ENCODE peak calls at places on chromosomes 12 and 14, in nine cellular contexts. Z is cardiac fibroblast, I is body of pancreas, N is epithelial cell of esophagus, X is uterus, U is transverse colon, H is A673, J is endothelial cell of umbilical vein, P is AG10803. W is an unnamed sample.

GRCh38 chr12:89389755-89390661 is 37.7 kb upstream of the DUSP6 start:
- DNase-seq in Z (peak; percentile 73), I (no peak), N (no peak), X (no peak), U (peak; percentile 29), H (peak; percentile 96), J (peak; percentile 89), P (no peak), W (no peak)

GRCh38 chr14:74907744-74908143 is 15.3 kb downstream of the RPS6KL1 start:
- DNase-seq in Z (peak; percentile 25), I (no peak), N (no peak), X (no peak), U (no peak), H (no peak), J (no peak), P (no peak), W (no peak)

GRCh38 chr12:116152268-116152667 is 125.2 kb downstream of the MED13L start:
- DNase-seq in Z (peak; percentile 85), I (no peak), N (peak; percentile 28), X (no peak), U (no peak), H (peak; percentile 43), J (no peak), P (peak; percentile 83), W (no peak)

GRCh38 chr14:61510736-61511557 is 184.4 kb upstream of the HIF1A start:
- DNase-seq in Z (no peak), I (peak; percentile 60), N (no peak), X (no peak), U (no peak), H (no peak), J (no peak), P (no peak), W (no peak)

GRCh38 chr14:33564774-33565630 is 385.9 kb downstream of the EGLN3 start:
- DNase-seq in Z (peak; percentile 81), I (no peak), N (peak; percentile 92), X (no peak), U (no peak), H (peak; percentile 89), J (peak; percentile 98), P (peak; percentile 30), W (no peak)

GRCh38 chr12:88814789-88815188 is 234.5 kb upstream of the KITLG start:
- DNase-seq in Z (no peak), I (no peak), N (peak; percentile 10), X (no peak), U (no peak), H (no peak), J (no peak), P (no peak), W (no peak)

GRCh38 chr12:88896958-88897357 is 316.7 kb upstream of the KITLG start:
- DNase-seq in Z (no peak), I (no peak), N (peak; percentile 5), X (no peak), U (no peak), H (no peak), J (peak; percentile 90), P (peak; percentile 25), W (no peak)

GRCh38 chr14:77026166-77026929 is 2.2 kb downstream of the IRF2BPL start:
- DNase-seq in Z (peak; percentile 62), I (peak; percentile 60), N (peak; percentile 48), X (peak; percentile 39), U (no peak), H (peak; percentile 69), J (peak; percentile 61), P (peak; percentile 50), W (no peak)

GRCh38 chr12:34214011-34214410 is 191.7 kb downstream of the ALG10 start:
- DNase-seq in Z (no peak), I (no peak), N (no peak), X (no peak), U (no peak), H (no peak), J (no peak), P (no peak), W (no peak)

GRCh38 chr14:76953196-76953945 is 75.1 kb downstream of the IRF2BPL start:
- DNase-seq in Z (peak; percentile 78), I (peak; percentile 73), N (peak; percentile 73), X (peak; percentile 73), U (peak; percentile 71), H (peak; percentile 59), J (peak; percentile 72), P (peak; percentile 75), W (no peak)

GRCh38 chr14:32618991-32619390 is 289.9 kb downstream of the AKAP6 start:
- DNase-seq in Z (no peak), I (no peak), N (no peak), X (no peak), U (no peak), H (no peak), J (no peak), P (no peak), W (no peak)

GRCh38 chr14:92880851-92881250 is 42.1 kb upstream of the CHGA start:
- DNase-seq in Z (peak; percentile 62), I (peak; percentile 62), N (peak; percentile 83), X (no peak), U (no peak), H (peak; percentile 62), J (peak; percentile 20), P (peak; percentile 23), W (peak; percentile 61)

GRCh38 chr12:102567031-102567985 is 86.9 kb upstream of the IGF1 start:
- DNase-seq in Z (peak; percentile 40), I (no peak), N (no peak), X (no peak), U (no peak), H (no peak), J (no peak), P (peak; percentile 92), W (peak; percentile 44)

GRCh38 chr12:93390565-93391297 is 13.0 kb downstream of the NUDT4 start:
- DNase-seq in Z (no peak), I (no peak), N (no peak), X (no peak), U (no peak), H (no peak), J (no peak), P (no peak), W (no peak)
- H3K4me3 ChIP-seq in Z (no peak overlapping the region), I (no peak overlapping the region), N (no peak overlapping the region), X (no peak overlapping the region), U (no peak overlapping the region), H (no peak overlapping the region), J (no peak overlapping the region), P (no peak overlapping the region), W (no peak overlapping the region)

GRCh38 chr14:39621223-39621622 is 189.0 kb upstream of the FBXO33 start:
- DNase-seq in Z (no peak), I (no peak), N (no peak), X (no peak), U (no peak), H (no peak), J (no peak), P (no peak), W (no peak)
- TF ChIP-seq CTCF in Z (no peak), I (no peak), N (no peak), X (no peak), U (no peak), H (no peak), J (no peak), P (no peak), W (no peak)

GRCh38 chr12:65653321-65653720 is 171.0 kb upstream of the HMGA2 start:
- DNase-seq in Z (no peak), I (no peak), N (no peak), X (no peak), U (no peak), H (no peak), J (no peak), P (no peak), W (no peak)
- H3K4me3 ChIP-seq in Z (no peak overlapping the region), I (no peak overlapping the region), N (no peak overlapping the region), X (no peak overlapping the region), U (no peak overlapping the region), H (no peak overlapping the region), J (no peak overlapping the region), P (no peak overlapping the region), W (no peak overlapping the region)

DNA sequence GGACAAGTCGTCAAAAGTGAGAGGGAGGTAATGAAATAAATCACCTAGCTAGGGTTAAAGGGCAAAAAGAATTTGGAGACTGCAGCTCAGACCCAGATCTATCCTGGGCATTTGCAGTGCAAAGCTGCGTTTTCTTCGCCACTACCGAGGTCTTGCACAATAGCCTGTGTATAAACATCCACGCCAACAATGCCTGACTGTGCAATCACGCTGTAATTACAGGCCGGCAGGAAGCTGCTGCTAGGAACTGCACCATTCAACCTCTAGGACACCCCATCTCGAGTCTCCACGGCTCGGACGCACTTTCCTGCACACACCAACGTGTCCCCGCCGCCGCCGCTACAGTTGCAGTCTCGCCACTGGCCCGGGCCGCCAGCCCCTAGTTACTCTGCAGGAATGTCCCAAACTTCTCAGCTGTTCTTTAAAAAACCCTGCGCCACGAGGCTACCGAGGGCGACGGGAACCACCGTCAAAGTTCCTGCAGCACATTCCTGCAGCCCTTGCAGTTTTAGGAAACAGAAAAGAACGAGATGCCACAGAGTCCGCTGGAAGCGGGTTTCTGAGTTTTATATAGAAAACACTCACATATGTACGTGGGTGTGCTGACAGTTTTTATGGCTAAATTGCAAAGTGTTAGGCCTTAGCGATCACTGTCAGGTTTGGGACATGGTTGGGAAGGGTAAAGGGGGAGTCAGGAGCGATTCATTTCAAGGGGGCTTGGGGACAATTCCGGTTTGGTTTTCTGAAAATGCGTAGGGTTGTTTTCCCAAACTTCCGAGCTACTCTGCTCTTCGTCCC is 65.6 kb upstream of the PTGR2 start:
- DNase-seq in Z (peak; percentile 96), I (peak; percentile 80), N (peak; percentile 92), X (peak; percentile 82), U (peak; percentile 89), H (peak; percentile 78), J (peak; percentile 84), P (peak; percentile 94), W (peak; percentile 88)
- TF ChIP-seq CTCF in Z (peak; percentile 35), I (peak; percentile 54), N (peak; percentile 21), X (peak; percentile 39), U (peak; percentile 83), H (no peak), J (peak; percentile 35), P (peak; percentile 36), W (no peak)

GRCh38 chr12:120238224-120238616 is 27.3 kb downstream of the PXN start:
- DNase-seq in Z (no peak), I (no peak), N (no peak), X (no peak), U (no peak), H (no peak), J (no peak), P (no peak), W (no peak)
- H3K4me3 ChIP-seq in Z (no peak overlapping the region), I (no peak overlapping the region), N (no peak overlapping the region), X (no peak overlapping the region), U (no peak overlapping the region), H (no peak overlapping the region), J (no peak overlapping the region), P (peak overlapping the region; percentile 32), W (no peak overlapping the region)